ENCODE peak calls at places on chromosome 1, in five cellular contexts. I is activated naive CD8-positive, alpha-beta T cell treated with anti-CD3 and anti-CD28 coated beads for 36 hours; X is fibroblast of the conjunctiva; W is anterior cingulate cortex; O is T1000. R is an unnamed sample.

GRCh38 chr1:212651521-212651920 is 43.0 kb downstream of the ATF3 start:
- DNase-seq in W (no peak), O (no peak), I (no peak), X (no peak), R (no peak)

GRCh38 chr1:65059930-65060538 is 88.0 kb upstream of the AK4 start:
- DNase-seq in X (peak; percentile 37), O (no peak), W (no peak), I (no peak), R (peak; percentile 37)

GRCh38 chr1:1063261-1063944 is 10.7 kb downstream of the RNF223 start:
- DNase-seq in I (no peak), W (no peak), O (no peak), X (no peak), R (no peak)

GRCh38 chr1:44811714-44812151 is 3.4 kb downstream of the BTBD19 start:
- DNase-seq in I (no peak), W (no peak), O (no peak), X (peak; percentile 69), R (peak; percentile 63)

GRCh38 chr1:209688746-209689234 is 13.6 kb downstream of the G0S2 start:
- DNase-seq in W (no peak), O (no peak), I (no peak), X (no peak), R (no peak)

GRCh38 chr1:33974147-33974546 is 110.3 kb downstream of the HMGB4 start:
- DNase-seq in W (peak; percentile 31), O (no peak), I (no peak), X (no peak), R (no peak)

GRCh38 chr1:197448390-197448789 is 180.3 kb downstream of the CRB1 start:
- DNase-seq in X (no peak), O (no peak), W (no peak), I (no peak), R (no peak)

GRCh38 chr1:71603044-71603776 is 522.4 kb upstream of the ZRANB2 start:
- DNase-seq in X (no peak), W (no peak), O (no peak), I (no peak), R (no peak)

GRCh38 chr1:28417441-28418277 is 48.1 kb downstream of the PHACTR4 start:
- DNase-seq in W (no peak), X (peak; percentile 92), I (peak; percentile 21), O (peak; percentile 15), R (peak; percentile 27)

R was measured in RPMI8226.